ENCODE peak calls at places on chromosomes 16 and 17, in six cellular contexts. J is mesenchymal stem cell, D is neuronal stem cell, V is trophoblast cell, B is IMR-90, I is H1. U is an unnamed sample.

GRCh38 chr16:55900616-55901393 is 25.6 kb upstream of the CES5A start:
- DNase-seq in J (no peak), D (no peak), V (no peak), B (no peak), I (no peak), U (peak; percentile 5)

GRCh38 chr17:42918902-42919521 is 18.4 kb downstream of the G6PC1 start:
- DNase-seq in J (no peak), D (no peak), V (no peak), B (no peak), I (no peak), U (no peak)

GRCh38 chr17:27367121-27367981 is 73.4 kb downstream of the WSB1 start:
- DNase-seq in J (no peak), D (no peak), V (no peak), B (no peak), I (no peak), U (no peak)

GRCh38 chr16:11175850-11176341 is 80.1 kb downstream of the SOCS1 start:
- DNase-seq in J (no peak), D (no peak), V (no peak), B (no peak), I (no peak), U (no peak)

GRCh38 chr17:34579017-34579946 is at the start of gene TMEM132E:
- DNase-seq in J (peak; percentile 17), D (peak; percentile 67), V (peak; percentile 23), B (peak; percentile 2), I (no peak), U (peak; percentile 71)

GRCh38 chr16:88705746-88706287 is 391 bp downstream of the RNF166 start:
- DNase-seq in J (no peak), D (no peak), V (peak; percentile 19), B (no peak), I (no peak), U (no peak)

GRCh38 chr16:66928702-66929388 is 3.5 kb upstream of the RRAD start:
- DNase-seq in J (peak; percentile 55), D (no peak), V (no peak), B (peak; percentile 35), I (peak; percentile 34), U (peak; percentile 70)

GRCh38 chr16:80824623-80825364 is 20.4 kb upstream of the CDYL2 start:
- DNase-seq in J (peak; percentile 40), D (peak; percentile 59), V (peak; percentile 90), B (peak; percentile 67), I (no peak), U (no peak)

GRCh38 chr17:78315355-78316114 is 44.3 kb downstream of the SOCS3 start:
- DNase-seq in J (peak; percentile 96), D (no peak), V (peak; percentile 28), B (peak; percentile 92), I (peak; percentile 39), U (no peak)

GRCh38 chr16:48279199-48279598 is 31.9 kb upstream of the ABCC11 start:
- DNase-seq in J (no peak), D (no peak), V (no peak), B (no peak), I (no peak), U (no peak)

GRCh38 chr16:76857402-76857801 is 333.6 kb upstream of the MON1B start:
- DNase-seq in J (no peak), D (no peak), V (peak; percentile 73), B (no peak), I (no peak), U (no peak)

GRCh38 chr16:85084841-85085535 is 27.3 kb downstream of the CIBAR2 start:
- DNase-seq in J (no peak), D (no peak), V (no peak), B (no peak), I (no peak), U (no peak)

GRCh38 chr16:84617068-84617630 is 729 bp downstream of the COTL1 start:
- DNase-seq in J (peak; percentile 35), D (no peak), V (peak; percentile 37), B (no peak), I (no peak), U (peak; percentile 50)

GRCh38 chr17:42514279-42514678 is 21.8 kb upstream of the NAGLU start:
- DNase-seq in J (no peak), D (no peak), V (no peak), B (no peak), I (no peak), U (no peak)

GRCh38 chr16:57667526-57668258 is 414 bp upstream of the ADGRG3 start:
- DNase-seq in J (peak; percentile 59), D (no peak), V (peak; percentile 92), B (peak; percentile 38), I (no peak), U (peak; percentile 57)

GRCh38 chr16:12771341-12771798 is 32.3 kb downstream of the CPPED1 start:
- DNase-seq in J (no peak), D (no peak), V (peak; percentile 34), B (no peak), I (no peak), U (no peak)

GRCh38 chr17:36008998-36009665 is 7.8 kb upstream of the CCL15 start:
- DNase-seq in J (peak; percentile 7), D (no peak), V (peak; percentile 8), B (peak; percentile 12), I (no peak), U (peak; percentile 50)

GRCh38 chr17:45225964-45226530 is 4.4 kb downstream of the FMNL1 start:
- DNase-seq in J (no peak), D (no peak), V (peak; percentile 21), B (no peak), I (no peak), U (peak; percentile 42)

GRCh38 chr16:47366228-47366627 is 94.6 kb downstream of the ITFG1 start:
- DNase-seq in J (no peak), D (no peak), V (no peak), B (no peak), I (no peak), U (no peak)

GRCh38 chr16:19757026-19757425 is 39.0 kb downstream of the IQCK start:
- DNase-seq in J (no peak), D (no peak), V (no peak), B (peak; percentile 58), I (no peak), U (no peak)

GRCh38 chr17:28926786-28927185 is 23.9 kb upstream of the DHRS13 start:
- DNase-seq in J (peak; percentile 38), D (no peak), V (peak; percentile 33), B (no peak), I (no peak), U (no peak)

GRCh38 chr16:86566601-86566965 is at the start of gene FOXC2:
- DNase-seq in J (peak; percentile 93), D (peak; percentile 83), V (peak; percentile 54), B (peak; percentile 94), I (no peak), U (peak; percentile 92)

GRCh38 chr17:75854111-75854748 is 905 bp downstream of the WBP2 start:
- DNase-seq in J (peak; percentile 91), D (no peak), V (peak; percentile 95), B (peak; percentile 57), I (no peak), U (peak; percentile 44)

GRCh38 chr17:30318190-30318589 is 15.7 kb downstream of the TMIGD1 start:
- DNase-seq in J (no peak), D (no peak), V (no peak), B (no peak), I (no peak), U (no peak)

GRCh38 chr17:57842280-57842679 is 7.6 kb downstream of the MRPS23 start:
- DNase-seq in J (no peak), D (no peak), V (no peak), B (no peak), I (no peak), U (no peak)

GRCh38 chr17:62708587-62708986 is 81.1 kb downstream of the MRC2 start:
- DNase-seq in J (no peak), D (no peak), V (no peak), B (no peak), I (no peak), U (peak; percentile 28)

GRCh38 chr16:53629151-53629550 is 74.5 kb downstream of the RPGRIP1L start:
- DNase-seq in J (no peak), D (no peak), V (no peak), B (no peak), I (no peak), U (no peak)

DNA sequence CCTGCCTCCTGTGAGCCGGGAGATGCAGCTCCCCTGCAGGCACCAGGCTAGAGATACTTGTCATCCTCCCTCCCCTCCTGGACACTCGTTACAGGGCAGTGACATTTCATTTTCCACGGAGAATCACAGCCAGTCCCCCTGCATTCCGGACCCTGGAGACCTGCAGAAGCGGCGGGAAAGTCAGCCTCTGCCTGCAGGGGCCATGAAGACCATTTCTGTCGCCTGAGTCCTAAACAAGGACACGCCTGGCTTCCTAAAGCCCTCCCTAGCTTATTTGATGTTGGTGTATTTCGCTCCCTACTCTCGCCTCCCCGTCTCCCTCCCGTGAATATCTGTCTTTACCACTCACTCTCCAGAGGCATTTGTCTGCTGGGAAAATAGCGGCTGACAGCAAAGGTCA is 447.4 kb upstream of the CDH5 start:
- DNase-seq in J (no peak), D (no peak), V (no peak), B (no peak), I (no peak), U (no peak)
- H3K14ac ChIP-seq in J (no peak overlapping the region), D (no peak overlapping the region), V (no peak overlapping the region), B (no peak overlapping the region), I (no peak overlapping the region), U (peak overlapping the region; percentile 44)

DNA sequence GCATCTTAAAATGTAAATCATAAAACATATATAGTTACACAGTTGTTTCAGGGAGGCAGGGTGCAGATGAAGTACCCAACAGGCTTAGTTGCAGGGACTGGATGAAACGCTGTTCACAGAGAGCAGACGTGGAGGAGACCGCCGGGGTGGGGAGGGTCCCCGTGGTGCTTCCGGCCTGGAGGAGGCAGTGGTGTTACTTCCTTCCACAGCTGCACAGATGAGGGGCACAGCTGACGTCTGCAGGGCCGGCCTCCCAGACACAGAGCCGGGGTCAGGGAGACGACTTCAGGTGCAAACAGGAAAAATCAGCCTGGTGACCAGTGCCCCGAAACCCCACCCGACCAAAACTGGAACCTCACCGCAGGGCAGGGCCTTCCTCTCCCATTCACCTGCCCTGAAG is 17.1 kb downstream of the SPIRE2 start:
- DNase-seq in J (no peak), D (no peak), V (no peak), B (no peak), I (no peak), U (no peak)
- H4K8ac ChIP-seq in J (no peak overlapping the region), D (no peak overlapping the region), V (no peak overlapping the region), B (no peak overlapping the region), I (no peak overlapping the region), U (no peak overlapping the region)

DNA sequence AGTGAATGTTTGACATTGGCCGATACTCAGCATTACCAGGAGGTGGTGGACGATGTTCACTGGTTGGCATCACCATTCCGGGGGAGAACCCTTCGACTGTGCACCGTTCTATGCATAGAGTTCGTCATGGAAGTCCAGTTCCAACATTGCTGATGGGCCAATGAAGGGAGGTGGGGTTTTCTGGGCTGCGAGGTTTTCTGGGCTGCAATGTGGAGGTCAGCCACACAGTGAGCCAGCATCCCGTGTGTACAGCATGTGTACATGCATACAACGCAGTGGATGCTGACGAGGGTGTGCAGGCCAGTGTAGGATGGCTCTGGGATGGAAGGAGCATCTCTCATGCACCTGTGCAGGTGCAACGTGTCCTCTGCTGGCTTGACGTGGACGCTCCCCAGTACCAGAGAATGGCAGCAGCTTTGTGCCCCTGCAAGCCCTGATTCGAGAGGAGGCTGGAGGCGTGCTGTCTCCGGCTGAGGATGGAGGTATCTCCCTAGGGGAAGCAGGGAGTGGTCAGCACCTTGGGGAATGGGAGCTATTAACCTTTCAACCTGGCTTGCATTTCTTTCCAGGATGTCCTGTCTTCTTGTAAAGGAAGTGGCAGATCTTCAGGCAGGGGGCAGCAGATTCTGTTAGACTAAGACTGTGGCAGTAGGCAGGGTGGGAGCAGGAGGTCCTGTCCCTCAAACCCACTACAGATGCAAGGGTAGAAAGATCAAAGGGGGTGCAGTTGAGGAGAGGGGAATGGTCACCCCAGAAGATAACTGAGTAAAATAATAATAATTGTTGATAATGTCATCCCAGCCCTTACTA is 98.2 kb downstream of the CYLD start:
- DNase-seq in J (no peak), D (no peak), V (no peak), B (no peak), I (no peak), U (peak; percentile 34)
- H3K27me3 ChIP-seq in J (peaks cover 45% of the 10 kb centered on the region), D (peaks cover 9% of the 10 kb centered on the region), V (no peaks in the 10 kb centered on the region), B (peaks cover 28% of the 10 kb centered on the region), I (no peaks in the 10 kb centered on the region), U (no peaks in the 10 kb centered on the region)

GRCh38 chr16:22250522-22250921 is 44.4 kb downstream of the EEF2K start:
- DNase-seq in J (no peak), D (no peak), V (no peak), B (no peak), I (no peak), U (no peak)
- H3K14ac ChIP-seq in J (no peak overlapping the region), D (no peak overlapping the region), V (no peak overlapping the region), B (no peak overlapping the region), I (no peak overlapping the region), U (no peak overlapping the region)